ENCODE peak calls at places on chromosomes 16 and 17, in four cellular contexts. L is lung, F is thoracic aorta, Z is OCI-LY7. N is an unnamed sample. For H3K9me3 and H3K36me3, the result is how much of the 10 kb centered on the place peaks cover.

GRCh38 chr16:80144191-80144590 is 396.6 kb upstream of the DYNLRB2 start:
- DNase-seq in L (no peak), F (no peak), Z (no peak), N (no peak)

GRCh38 chr16:73268311-73268997 is 220.5 kb upstream of the ZFHX3 start:
- DNase-seq in L (no peak), F (no peak), Z (no peak), N (peak)

GRCh38 chr17:16814439-16814838 is 124.4 kb downstream of the CCDC144A start:
- DNase-seq in L (no peak), F (no peak), Z (no peak), N (no peak)

GRCh38 chr17:3529817-3530741 is 27.5 kb downstream of the TRPV3 start:
- DNase-seq in L (peak), F (no peak), Z (no peak), N (peak)

GRCh38 chr16:50696575-50697420 is 3.4 kb downstream of the NOD2 start:
- DNase-seq in L (peak), F (peak), Z (no peak), N (peak)

GRCh38 chr16:70250748-70251650 is 741 bp downstream of the EXOSC6 start:
- DNase-seq in L (no peak), F (no peak), Z (no peak), N (no peak)

GRCh38 chr16:49345829-49346228 is 27.8 kb upstream of the C16orf78 start:
- DNase-seq in L (no peak), F (no peak), Z (peak), N (no peak)

GRCh38 chr17:74296548-74296936 is 22.5 kb downstream of the DNAI2 start:
- DNase-seq in L (peak), F (no peak), Z (peak), N (peak)

GRCh38 chr17:38921756-38922411 is 3.5 kb upstream of the LASP1NB start:
- DNase-seq in L (no peak), F (no peak), Z (no peak), N (no peak)

GRCh38 chr17:82889496-82890338 is 49.9 kb upstream of the ZNF750 start:
- DNase-seq in L (peak), F (no peak), Z (no peak), N (no peak)

GRCh38 chr16:53434436-53435065 is at the start of gene RBL2:
- DNase-seq in L (peak), F (peak), Z (peak), N (peak)

GRCh38 chr16:14955546-14956231 is 18.4 kb downstream of the NPIPA1 start:
- DNase-seq in L (no peak), F (no peak), Z (no peak), N (no peak)

DNA sequence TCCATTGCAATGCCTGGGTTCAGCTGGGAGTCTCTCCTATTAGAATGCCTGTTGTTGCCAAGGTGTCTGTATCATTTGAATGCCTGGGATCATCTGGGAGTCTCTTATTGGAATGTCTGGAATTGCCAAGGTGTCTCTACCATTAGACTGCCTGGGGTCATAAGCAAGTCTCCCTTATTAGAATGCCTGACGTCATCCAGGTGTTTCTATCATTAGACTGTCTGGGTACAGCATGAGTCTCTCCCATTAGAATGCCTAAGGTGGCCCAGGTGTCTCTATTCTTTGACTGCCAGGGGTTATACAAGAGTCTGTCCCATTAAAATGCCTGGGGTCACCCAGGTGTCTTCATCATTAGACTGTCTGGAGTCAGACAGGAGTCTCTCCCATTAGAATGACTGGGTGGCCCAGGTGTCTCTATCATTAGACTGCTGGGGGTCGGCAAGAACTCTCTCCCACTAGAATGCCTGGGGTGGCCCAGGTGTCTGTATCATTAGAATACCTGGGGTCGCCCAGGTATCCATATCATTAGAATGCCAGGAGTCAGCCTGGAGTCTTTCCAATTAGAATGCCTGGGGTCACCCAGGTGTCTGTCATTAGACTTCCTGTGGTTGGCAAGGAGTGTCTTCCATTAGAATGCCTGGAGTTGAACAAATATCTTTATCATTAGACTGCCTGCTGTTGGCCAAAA is 2274.0 kb downstream of the TP53TG3F start:
- DNase-seq in L (no peak), F (no peak), Z (no peak), N (no peak)
- H3K9me3 ChIP-seq in L (under half), F (under half), Z (under half), N (under half)

DNA sequence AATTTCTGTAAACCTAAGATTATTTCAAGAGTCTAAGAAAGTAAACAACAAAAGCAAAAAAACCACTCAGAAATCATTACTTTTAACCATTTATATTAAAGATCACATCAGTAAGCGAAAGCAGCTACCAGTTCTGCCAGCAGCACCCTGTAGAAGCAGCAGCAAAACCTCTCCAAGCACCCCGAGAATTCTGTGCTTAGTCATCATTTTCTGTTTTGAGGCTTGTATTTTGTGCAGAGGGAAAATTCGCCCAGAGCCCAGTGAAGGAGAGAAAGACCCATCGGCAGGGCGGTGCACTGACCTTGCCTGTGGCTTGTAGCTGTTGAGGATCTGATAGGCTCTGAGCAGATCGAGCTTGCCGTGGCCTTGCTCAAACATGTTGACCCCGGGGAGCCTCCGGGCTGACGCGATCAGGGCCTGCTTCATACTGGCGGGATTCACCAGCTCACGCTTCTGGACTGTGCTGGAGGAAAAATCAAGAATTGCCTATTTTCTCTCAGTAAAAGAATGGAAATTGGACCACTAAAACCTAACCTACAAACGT is 35.2 kb downstream of the MBTPS1 start:
- DNase-seq in L (no peak), F (no peak), Z (no peak), N (no peak)
- H3K36me3 ChIP-seq in L (under half), F (under half), Z (half or more), N (under half)

DNA sequence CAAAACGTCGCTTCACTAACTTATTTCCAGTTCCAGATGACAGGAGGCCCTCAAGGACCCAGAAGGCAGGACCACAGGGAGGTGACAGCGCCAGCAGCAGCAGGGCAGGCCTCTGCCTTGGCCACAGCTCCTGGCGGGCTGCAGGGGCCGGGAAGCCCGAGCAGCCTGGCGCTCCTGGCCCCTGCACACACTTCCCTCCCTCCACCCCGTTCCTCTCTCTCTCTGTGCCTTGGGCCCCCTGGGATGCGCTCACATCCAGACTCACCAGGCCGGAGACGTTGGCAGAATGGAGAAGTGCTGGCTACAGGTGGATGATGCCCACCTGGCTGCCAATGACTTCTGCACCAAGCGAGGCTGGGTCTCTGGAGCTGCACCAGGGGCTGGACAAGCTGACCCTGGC is 12.7 kb downstream of the ZNF594 start:
- DNase-seq in L (no peak), F (no peak), Z (no peak), N (no peak)
- H3K9me3 ChIP-seq in L (under half), F (half or more), Z (under half), N (under half)

GRCh38 chr17:50192116-50192872 is 9.1 kb downstream of the COL1A1 start:
- DNase-seq in L (no peak), F (no peak), Z (no peak), N (no peak)
- H3K36me3 ChIP-seq in L (under half), F (half or more), Z (under half), N (under half)

DNA sequence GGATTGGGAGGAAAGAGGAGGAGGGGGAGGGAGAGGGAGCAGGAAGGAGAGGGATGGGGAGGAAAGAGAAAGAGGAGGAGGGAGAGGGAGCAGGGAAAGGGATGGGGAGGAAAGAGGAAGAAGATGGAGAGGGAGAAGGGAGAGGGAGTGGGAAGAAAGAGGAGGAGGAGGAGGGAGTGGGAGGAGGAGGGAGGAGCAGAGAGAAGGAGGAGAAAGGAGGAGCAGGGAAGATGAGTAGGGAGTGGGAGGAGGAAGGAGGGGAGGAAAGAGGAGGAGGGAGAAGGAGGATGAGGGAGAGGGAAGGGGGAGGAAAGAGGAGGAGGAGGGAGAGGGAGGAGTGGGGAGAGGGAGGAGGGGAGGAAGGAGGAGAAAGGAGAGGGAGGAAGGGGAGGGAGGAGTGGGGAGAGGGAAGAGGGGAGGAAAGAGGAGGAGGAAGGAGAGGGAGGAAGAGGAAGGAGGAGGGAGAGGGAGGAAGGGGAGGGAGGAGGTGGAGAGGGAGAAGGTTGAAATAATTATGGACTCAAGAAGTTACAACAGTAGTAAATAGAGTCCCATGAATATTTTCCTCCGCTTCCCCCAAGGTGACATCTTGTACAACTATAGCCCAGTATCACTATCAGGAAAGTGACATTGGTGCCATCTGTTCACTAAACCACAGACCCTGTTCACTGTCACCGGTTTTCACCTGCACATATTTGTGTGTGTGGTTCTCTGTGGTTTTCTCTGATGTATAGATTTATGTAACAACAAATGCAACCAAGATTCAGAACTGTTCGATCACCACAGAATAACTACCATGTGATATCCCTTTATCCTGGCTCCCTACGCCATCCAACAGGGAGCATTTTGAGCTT is 325.3 kb upstream of the EEF2KMT start:
- DNase-seq in L (no peak), F (no peak), Z (no peak), N (no peak)
- H3K9me3 ChIP-seq in L (under half), F (under half), Z (under half), N (under half)

GRCh38 chr17:71934520-71934919 is 186.3 kb upstream of the SOX9 start:
- DNase-seq in L (no peak), F (no peak), Z (no peak), N (no peak)
- H3K36me3 ChIP-seq in L (under half), F (under half), Z (under half), N (under half)

GRCh38 chr16:35142809-35143192 is 1683.4 kb downstream of the TP53TG3F start:
- DNase-seq in L (no peak), F (no peak), Z (no peak), N (no peak)

GRCh38 chr16:35141303-35141702 is 1681.9 kb downstream of the TP53TG3F start:
- DNase-seq in L (no peak), F (no peak), Z (no peak), N (no peak)

GRCh38 chr16:35144212-35144932 is 1685.0 kb downstream of the TP53TG3F start:
- DNase-seq in L (no peak), F (no peak), Z (no peak), N (no peak)

GRCh38 chr16:35140293-35140986 is 1681.0 kb downstream of the TP53TG3F start:
- DNase-seq in L (no peak), F (no peak), Z (no peak), N (no peak)

DNA sequence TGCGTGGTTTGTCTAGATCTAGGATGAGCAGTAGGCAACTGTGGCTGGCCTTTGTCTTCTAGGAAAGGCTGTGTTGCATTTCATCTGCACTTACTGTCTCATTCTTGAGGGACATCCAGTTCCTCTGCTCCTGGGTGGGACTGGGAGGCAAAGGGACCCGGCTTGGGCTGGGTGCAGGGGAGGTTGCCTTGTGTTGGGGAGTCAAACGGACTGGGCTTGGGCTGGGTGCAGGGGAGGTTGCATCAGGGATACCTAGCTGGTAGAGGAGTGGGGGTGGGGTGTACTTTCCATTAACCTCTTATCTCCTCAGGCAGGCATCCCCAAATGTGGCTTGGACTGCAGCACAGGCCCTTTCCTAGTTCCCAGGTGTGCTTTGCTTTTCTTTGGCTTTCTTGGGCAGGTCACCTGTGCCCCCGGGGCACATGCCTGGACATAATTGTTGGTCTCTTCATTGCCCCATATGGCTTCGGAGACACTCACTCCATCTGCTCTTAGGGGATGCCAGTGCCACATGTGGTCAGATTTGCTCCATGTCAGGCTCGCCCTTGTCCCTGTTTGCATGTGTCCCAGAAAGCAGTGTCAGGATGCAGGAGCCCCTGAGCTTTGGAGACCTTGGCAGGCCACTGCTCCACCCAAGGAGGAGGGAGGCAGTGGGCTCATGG is 1682.9 kb downstream of the TP53TG3F start:
- DNase-seq in L (no peak), F (no peak), Z (no peak), N (no peak)
- H3K9me3 ChIP-seq in L (under half), F (under half), Z (under half), N (under half)

GRCh38 chr17:7640783-7641182 is 9.9 kb upstream of the ATP1B2 start:
- DNase-seq in L (no peak), F (no peak), Z (no peak), N (no peak)

GRCh38 chr17:7650509-7651096 is at the start of gene ATP1B2:
- DNase-seq in L (peak), F (no peak), Z (peak), N (peak)

DNA sequence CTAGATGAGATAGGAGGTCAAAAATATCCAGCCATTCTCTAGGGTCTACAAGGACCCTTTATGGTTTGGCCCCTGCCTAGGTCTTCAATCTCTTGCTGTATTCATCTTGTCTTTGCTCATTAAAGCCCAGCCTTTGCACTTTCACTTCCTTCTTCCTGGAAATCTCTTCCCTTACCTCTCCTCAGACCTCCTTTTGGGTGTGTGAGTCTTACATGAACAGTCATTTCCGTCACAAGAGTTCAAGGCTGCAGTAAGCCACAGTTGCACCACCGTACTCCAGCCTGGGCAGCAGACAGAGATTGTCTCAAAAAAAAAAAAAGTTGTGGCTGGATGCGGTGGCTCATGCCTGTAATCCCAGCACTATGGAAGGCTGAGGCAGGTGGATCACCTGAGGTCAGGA is 6.0 kb upstream of the ATP1B2 start:
- DNase-seq in L (no peak), F (no peak), Z (no peak), N (no peak)
- H3K36me3 ChIP-seq in L (under half), F (under half), Z (under half), N (under half)

GRCh38 chr17:22145605-22146178 is 453.4 kb downstream of the KCNJ18 start:
- DNase-seq in L (no peak), F (no peak), Z (no peak), N (no peak)
- H3K9me3 ChIP-seq in L (under half), F (under half), Z (under half), N (under half)

DNA sequence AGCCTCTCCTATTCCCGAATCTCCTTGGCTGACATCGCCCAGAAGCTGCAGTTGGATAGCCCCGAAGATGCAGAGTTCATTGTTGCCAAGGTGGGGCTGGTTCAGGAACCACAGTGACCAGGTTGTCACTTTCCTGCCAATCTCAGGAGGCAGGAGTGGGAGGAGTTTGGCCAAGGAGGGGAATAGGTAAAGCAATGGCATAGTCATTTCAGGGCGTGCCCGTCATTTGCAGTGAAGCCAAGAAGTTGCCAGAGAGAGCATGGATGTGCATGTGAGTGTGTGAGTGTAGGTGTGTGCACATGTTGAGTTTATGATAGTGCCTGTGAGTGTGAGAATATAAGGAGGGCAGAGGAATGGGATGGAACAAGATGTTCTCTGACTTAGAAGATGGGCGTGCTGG is 14.8 kb downstream of the PSMD3 start:
- DNase-seq in L (no peak), F (no peak), Z (no peak), N (no peak)
- H3K36me3 ChIP-seq in L (under half), F (half or more), Z (half or more), N (under half)

N was measured in uterus.